ENCODE peak calls at places on chromosome 22, in eight cellular contexts. T, J, A, G, P, K, B and I are unnamed samples.

GRCh38 chr22:42697542-42698013 is 23.1 kb downstream of the A4GALT start:
- DNase-seq in T (no peak), J (peak; percentile 91), A (no peak), G (peak; percentile 91), P (peak; percentile 83), K (no peak), B (peak; percentile 74), I (no peak)

GRCh38 chr22:44668886-44669724 is 32.9 kb upstream of the PRR5 start:
- DNase-seq in T (peak; percentile 63), J (peak; percentile 38), A (no peak), G (no peak), P (no peak), K (no peak), B (no peak), I (peak; percentile 42)

GRCh38 chr22:17638182-17638431 is 450 bp upstream of the BCL2L13 start:
- DNase-seq in T (no peak), J (no peak), A (no peak), G (no peak), P (no peak), K (no peak), B (no peak), I (no peak)

GRCh38 chr22:45648320-45649070 is 23.1 kb upstream of the ATXN10 start:
- DNase-seq in T (peak; percentile 9), J (no peak), A (no peak), G (no peak), P (no peak), K (no peak), B (peak; percentile 39), I (no peak)

GRCh38 chr22:22464541-22465054 is 43.9 kb downstream of the ZNF280B start:
- DNase-seq in T (no peak), J (no peak), A (no peak), G (no peak), P (no peak), K (no peak), B (no peak), I (no peak)

GRCh38 chr22:48373626-48374173 is 1454.0 kb downstream of the BRD1 start:
- DNase-seq in T (no peak), J (no peak), A (no peak), G (no peak), P (no peak), K (no peak), B (no peak), I (no peak)

GRCh38 chr22:36599771-36600170 is 70.8 kb upstream of the EIF3D start:
- DNase-seq in T (no peak), J (no peak), A (no peak), G (no peak), P (no peak), K (no peak), B (no peak), I (no peak)

GRCh38 chr22:23533328-23533762 is 46.7 kb downstream of the IGLL1 start:
- DNase-seq in T (peak; percentile 84), J (no peak), A (peak; percentile 91), G (no peak), P (no peak), K (peak; percentile 88), B (no peak), I (peak; percentile 86)

GRCh38 chr22:48199667-48200066 is 1437.2 kb downstream of the TBC1D22A start:
- DNase-seq in T (no peak), J (no peak), A (no peak), G (no peak), P (no peak), K (no peak), B (peak; percentile 39), I (no peak)

GRCh38 chr22:22903355-22903777 is 15.8 kb downstream of the IGLL5 start:
- DNase-seq in T (no peak), J (no peak), A (no peak), G (no peak), P (no peak), K (no peak), B (no peak), I (no peak)

GRCh38 chr22:43346521-43346929 is 3.4 kb upstream of the SCUBE1 start:
- DNase-seq in T (peak; percentile 73), J (peak; percentile 52), A (peak; percentile 78), G (peak; percentile 67), P (peak; percentile 45), K (peak; percentile 87), B (peak; percentile 77), I (peak; percentile 88)

GRCh38 chr22:36021649-36022048 is 7.0 kb downstream of the RBFOX2 start:
- DNase-seq in T (no peak), J (no peak), A (no peak), G (no peak), P (no peak), K (no peak), B (no peak), I (no peak)

GRCh38 chr22:49284389-49284788 is 543.3 kb downstream of the BRD1 start:
- DNase-seq in T (no peak), J (no peak), A (no peak), G (no peak), P (no peak), K (no peak), B (no peak), I (no peak)

GRCh38 chr22:44200855-44201550 is 20.3 kb downstream of the PARVG start:
- DNase-seq in T (no peak), J (no peak), A (no peak), G (no peak), P (no peak), K (no peak), B (no peak), I (no peak)

GRCh38 chr22:20146777-20147176 is 4.1 kb downstream of the CCDC188 start:
- DNase-seq in T (no peak), J (no peak), A (no peak), G (no peak), P (no peak), K (no peak), B (no peak), I (no peak)

GRCh38 chr22:20147286-20147988 is 3.4 kb downstream of the CCDC188 start:
- DNase-seq in T (no peak), J (no peak), A (no peak), G (no peak), P (no peak), K (no peak), B (no peak), I (no peak)

GRCh38 chr22:20149257-20150250 is 1.3 kb downstream of the CCDC188 start:
- DNase-seq in T (no peak), J (no peak), A (no peak), G (no peak), P (no peak), K (no peak), B (no peak), I (no peak)

GRCh38 chr22:20150381-20151275 is at the start of gene CCDC188:
- DNase-seq in T (no peak), J (no peak), A (no peak), G (no peak), P (no peak), K (no peak), B (no peak), I (no peak)

GRCh38 chr22:20148414-20148813 is 2.4 kb downstream of the CCDC188 start:
- DNase-seq in T (no peak), J (no peak), A (no peak), G (no peak), P (no peak), K (no peak), B (no peak), I (no peak)
- H3K4me1 ChIP-seq in T (peaks cover 19% of the 10 kb centered on the region), J (no peaks in the 10 kb centered on the region), A (peaks cover under 1% of the 10 kb centered on the region), G (no peaks in the 10 kb centered on the region), P (no peaks in the 10 kb centered on the region), K (no peaks in the 10 kb centered on the region), B (no peaks in the 10 kb centered on the region), I (no peaks in the 10 kb centered on the region)

DNA sequence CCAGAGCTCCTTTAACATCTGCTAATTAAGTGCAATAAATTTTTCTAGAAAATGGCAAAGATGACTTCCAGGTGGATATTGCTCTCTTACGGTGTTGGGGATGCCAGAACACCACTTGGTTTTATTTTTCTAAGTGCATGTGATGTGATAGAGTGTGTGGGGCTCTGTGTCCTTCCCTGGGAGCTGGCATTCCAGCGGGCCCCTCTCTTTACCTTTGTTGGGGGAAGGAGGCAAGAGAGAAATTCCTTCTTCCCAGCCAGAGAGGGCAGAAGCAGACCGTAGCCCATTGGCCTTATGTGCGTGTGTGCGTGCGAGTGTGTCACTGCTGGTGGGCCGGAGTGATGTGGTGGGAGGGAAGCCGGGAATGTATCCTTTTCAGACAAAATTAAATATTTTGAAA is 17.2 kb downstream of the TEF start:
- DNase-seq in T (no peak), J (no peak), A (no peak), G (no peak), P (no peak), K (no peak), B (no peak), I (no peak)
- H3K4me1 ChIP-seq in T (peaks cover 19% of the 10 kb centered on the region), J (peaks cover 22% of the 10 kb centered on the region), A (peaks cover 8% of the 10 kb centered on the region), G (peaks cover 47% of the 10 kb centered on the region), P (peaks cover 23% of the 10 kb centered on the region), K (no peaks in the 10 kb centered on the region), B (peaks cover 20% of the 10 kb centered on the region), I (no peaks in the 10 kb centered on the region)

DNA sequence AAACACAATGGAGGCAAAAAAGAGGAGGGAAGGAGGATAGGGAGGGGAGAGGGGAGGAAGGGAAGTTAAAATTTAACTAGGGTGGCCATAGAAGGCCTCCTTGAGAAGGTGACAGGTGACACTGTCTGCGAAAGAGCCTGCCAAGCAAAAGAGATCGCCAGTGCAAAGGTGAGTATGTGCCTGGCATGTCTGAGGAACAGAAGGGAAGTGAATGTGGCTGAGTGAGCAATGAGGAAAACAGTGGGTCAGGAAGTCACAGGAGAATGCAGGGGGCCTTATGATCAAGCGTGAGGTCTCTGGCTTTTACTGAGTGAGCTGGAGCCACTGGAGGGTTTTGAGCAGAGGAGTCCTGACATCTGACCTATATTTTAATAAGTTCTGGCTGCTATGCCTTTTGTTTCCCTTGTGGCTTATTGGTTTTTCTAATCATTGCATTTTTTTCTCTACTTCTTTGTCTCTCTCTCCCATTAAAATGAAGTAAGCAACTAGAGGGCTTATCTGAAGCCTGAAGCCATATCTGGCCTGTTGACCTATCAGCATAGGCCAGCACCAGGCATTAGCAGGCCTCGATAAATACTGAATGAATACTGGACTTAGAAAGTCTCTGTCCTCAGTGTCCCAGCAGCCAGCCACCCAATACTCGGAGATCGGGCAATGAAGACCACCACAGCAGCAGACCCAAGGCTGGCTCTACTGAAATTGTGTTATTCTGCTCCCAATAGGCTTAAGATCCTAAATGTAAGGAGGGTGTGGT is 5.6 kb downstream of the AP1B1 start:
- DNase-seq in T (no peak), J (no peak), A (no peak), G (no peak), P (peak; percentile 83), K (no peak), B (peak; percentile 46), I (no peak)
- H3K4me1 ChIP-seq in T (peaks cover 7% of the 10 kb centered on the region), J (peaks cover 17% of the 10 kb centered on the region), A (peaks cover 2% of the 10 kb centered on the region), G (peaks cover 55% of the 10 kb centered on the region), P (peaks cover 100% of the 10 kb centered on the region), K (no peaks in the 10 kb centered on the region), B (peaks cover 6% of the 10 kb centered on the region), I (peaks cover 3% of the 10 kb centered on the region)

GRCh38 chr22:38734203-38735100 is 21.3 kb downstream of the SUN2 start:
- DNase-seq in T (no peak), J (no peak), A (no peak), G (peak; percentile 11), P (no peak), K (no peak), B (no peak), I (no peak)

GRCh38 chr22:38735126-38735464 is 20.7 kb downstream of the SUN2 start:
- DNase-seq in T (no peak), J (no peak), A (no peak), G (peak; percentile 11), P (no peak), K (no peak), B (no peak), I (no peak)

GRCh38 chr22:38731703-38732161 is 24.1 kb downstream of the SUN2 start:
- DNase-seq in T (no peak), J (no peak), A (no peak), G (no peak), P (no peak), K (no peak), B (no peak), I (no peak)

GRCh38 chr22:38732251-38732815 is 23.5 kb downstream of the SUN2 start:
- DNase-seq in T (no peak), J (no peak), A (no peak), G (no peak), P (peak; percentile 84), K (no peak), B (no peak), I (no peak)

GRCh38 chr22:38733329-38734202 is 22.2 kb downstream of the SUN2 start:
- DNase-seq in T (peak; percentile 74), J (peak; percentile 82), A (peak; percentile 70), G (peak; percentile 64), P (peak; percentile 90), K (peak; percentile 58), B (peak; percentile 80), I (peak; percentile 76)
- H3K4me1 ChIP-seq in T (no peaks in the 10 kb centered on the region), J (peaks cover 41% of the 10 kb centered on the region), A (no peaks in the 10 kb centered on the region), G (peaks cover 61% of the 10 kb centered on the region), P (peaks cover 53% of the 10 kb centered on the region), K (no peaks in the 10 kb centered on the region), B (peaks cover 18% of the 10 kb centered on the region), I (peaks cover 5% of the 10 kb centered on the region)